ENCODE peak calls at places on chromosomes 3 and 15, in seven cellular contexts. N is endodermal cell, I is body of pancreas, F is IMR-90, D is pancreas, S is hepatocyte, A is heart right ventricle. M is an unnamed sample.

GRCh38 chr3:165770781-165771180 is 66.4 kb downstream of the BCHE start:
- DNase-seq in N (no peak), F (no peak), I (no peak), A (no peak), D (no peak), S (no peak), M (no peak)

GRCh38 chr3:154243353-154243752 is 80.9 kb downstream of the DHX36 start:
- DNase-seq in D (no peak), S (no peak), I (no peak), N (no peak), F (peak; percentile 15), A (no peak), M (peak; percentile 21)

GRCh38 chr3:139654637-139655365 is 23.0 kb downstream of the NMNAT3 start:
- DNase-seq in S (peak; percentile 66), F (no peak), N (peak; percentile 58), D (no peak), I (no peak), A (peak; percentile 12), M (no peak)

GRCh38 chr15:63605816-63606215 is 8.6 kb downstream of the FBXL22 start:
- DNase-seq in S (no peak), A (no peak), D (no peak), F (no peak), N (no peak), I (no peak), M (no peak)

GRCh38 chr3:40019371-40019770 is 210.0 kb downstream of the MYRIP start:
- DNase-seq in N (no peak), F (no peak), S (no peak), D (no peak), A (no peak), I (no peak), M (no peak)

GRCh38 chr3:46853441-46854410 is 9.5 kb downstream of the MYL3 start:
- DNase-seq in A (peak; percentile 27), S (no peak), D (no peak), N (peak; percentile 36), F (no peak), I (peak; percentile 5), M (no peak)

GRCh38 chr3:16026753-16027152 is 147.7 kb upstream of the GALNT15 start:
- DNase-seq in F (peak; percentile 49), N (no peak), S (no peak), I (no peak), A (no peak), D (no peak), M (no peak)

GRCh38 chr3:38131621-38132369 is 5.1 kb downstream of the ACAA1 start:
- DNase-seq in F (peak; percentile 31), A (no peak), N (peak; percentile 92), S (peak; percentile 44), I (peak; percentile 14), D (no peak), M (no peak)

GRCh38 chr3:147904421-147904820 is 495.3 kb downstream of the ZIC1 start:
- DNase-seq in N (no peak), A (no peak), D (no peak), I (no peak), F (no peak), S (no peak), M (no peak)

GRCh38 chr3:170809975-170810357 is 60.0 kb downstream of the RPL22L1 start:
- DNase-seq in A (no peak), N (no peak), F (peak; percentile 64), I (no peak), D (no peak), S (peak; percentile 42), M (peak; percentile 84)

GRCh38 chr15:90327313-90327712 is 24.8 kb upstream of the ZNF774 start:
- DNase-seq in A (no peak), N (no peak), D (no peak), F (no peak), I (no peak), S (no peak), M (no peak)

GRCh38 chr15:93173369-93173768 is 84.4 kb upstream of the RGMA start:
- DNase-seq in F (no peak), I (no peak), S (no peak), A (no peak), D (no peak), N (peak; percentile 28), M (peak; percentile 63)

GRCh38 chr3:12679468-12679867 is 15.6 kb upstream of the RAF1 start:
- DNase-seq in N (no peak), F (peak; percentile 94), D (no peak), A (no peak), I (no peak), S (peak; percentile 58), M (peak; percentile 94)

GRCh38 chr15:64009798-64010241 is 36.5 kb downstream of the DAPK2 start:
- DNase-seq in S (no peak), F (peak; percentile 16), D (no peak), N (no peak), A (no peak), I (no peak), M (peak; percentile 83)

GRCh38 chr15:40087991-40088928 is 20.4 kb downstream of the BMF start:
- DNase-seq in I (peak; percentile 57), N (no peak), S (peak; percentile 78), F (no peak), D (no peak), A (peak; percentile 57), M (no peak)

GRCh38 chr3:16604887-16605602 is at the start of gene DAZL:
- DNase-seq in S (no peak), D (no peak), F (no peak), A (no peak), I (no peak), N (no peak), M (no peak)

GRCh38 chr3:177835917-177836316 is 638.6 kb upstream of the TBL1XR1 start:
- DNase-seq in F (peak; percentile 97), S (no peak), I (no peak), N (no peak), D (no peak), A (no peak), M (peak; percentile 80)

GRCh38 chr3:9401986-9402385 is 4.6 kb downstream of the SETD5 start:
- DNase-seq in A (no peak), D (no peak), S (no peak), F (no peak), N (no peak), I (no peak), M (no peak)

GRCh38 chr15:48084759-48085420 is 35.9 kb upstream of the SLC24A5 start:
- DNase-seq in S (peak; percentile 60), A (no peak), F (peak; percentile 50), N (peak; percentile 61), D (no peak), I (no peak), M (peak; percentile 37)

GRCh38 chr3:78314327-78314726 is 1274.4 kb downstream of the ROBO2 start:
- DNase-seq in F (no peak), I (no peak), N (no peak), A (no peak), D (no peak), S (no peak), M (no peak)

GRCh38 chr3:16205156-16205870 is 30.8 kb downstream of the GALNT15 start:
- DNase-seq in S (no peak), N (no peak), A (no peak), I (no peak), F (peak; percentile 56), D (no peak), M (peak; percentile 97)

GRCh38 chr15:45100884-45101622 is 12.9 kb downstream of the DUOX2 start:
- DNase-seq in D (no peak), A (no peak), I (no peak), N (no peak), F (no peak), S (no peak), M (no peak)

GRCh38 chr3:100150583-100150982 is 36.3 kb upstream of the FILIP1L start:
- DNase-seq in F (no peak), S (no peak), A (no peak), I (no peak), D (no peak), N (no peak), M (no peak)

GRCh38 chr3:55247666-55248065 is 239.4 kb downstream of the WNT5A start:
- DNase-seq in S (no peak), D (no peak), F (peak; percentile 36), I (no peak), A (no peak), N (no peak), M (no peak)

GRCh38 chr3:31448882-31449243 is 83.9 kb upstream of the STT3B start:
- DNase-seq in S (no peak), F (no peak), I (no peak), A (no peak), D (no peak), N (no peak), M (no peak)

GRCh38 chr3:40597441-40597840 is 72.7 kb downstream of the ZNF621 start:
- DNase-seq in A (no peak), F (no peak), I (no peak), D (no peak), S (no peak), N (no peak), M (peak; percentile 51)

GRCh38 chr3:1092771-1093170 is at the start of gene CNTN6:
- DNase-seq in F (no peak), D (no peak), N (no peak), S (peak; percentile 23), A (no peak), I (no peak), M (no peak)

GRCh38 chr3:195616681-195617080 is 32.9 kb upstream of the APOD start:
- DNase-seq in S (no peak), A (no peak), F (no peak), I (no peak), N (peak; percentile 53), D (no peak), M (no peak)
- H3K4me3 ChIP-seq in S (no peak overlapping the region), A (no peak overlapping the region), F (no peak overlapping the region), I (no peak overlapping the region), N (no peak overlapping the region), D (no peak overlapping the region), M (no peak overlapping the region)

GRCh38 chr3:60641354-60641753 is 609.9 kb downstream of the FHIT start:
- DNase-seq in N (no peak), I (no peak), S (no peak), D (no peak), F (no peak), A (no peak), M (no peak)

GRCh38 chr3:60633644-60634043 is 617.6 kb downstream of the FHIT start:
- DNase-seq in N (no peak), F (no peak), D (no peak), A (no peak), I (no peak), S (no peak), M (no peak)

DNA sequence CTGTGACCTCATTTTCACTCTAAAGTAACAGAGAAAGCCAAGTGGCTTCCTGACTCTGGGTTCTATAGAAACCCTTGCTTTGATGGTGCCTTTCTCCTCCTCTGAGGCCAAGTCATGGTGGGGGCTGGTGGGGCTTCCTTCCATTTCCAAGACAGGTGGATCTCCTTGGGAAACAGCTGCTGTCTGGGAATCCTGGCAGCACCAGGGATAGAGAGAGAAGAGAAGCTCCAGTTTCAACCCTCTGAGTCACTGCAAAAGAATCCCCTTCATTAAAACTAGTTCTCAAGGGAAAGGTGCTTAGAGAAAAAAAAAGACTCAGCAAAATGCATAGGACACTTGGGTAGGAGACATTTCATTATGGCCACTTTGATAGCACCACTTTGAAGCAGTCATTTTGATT is 614.4 kb downstream of the FHIT start:
- DNase-seq in I (no peak), A (no peak), F (peak; percentile 20), D (no peak), S (peak; percentile 4), N (peak; percentile 65), M (peak; percentile 73)
- H3K4me1 ChIP-seq in I (no peaks in the 10 kb centered on the region), A (no peaks in the 10 kb centered on the region), F (no peaks in the 10 kb centered on the region), D (no peaks in the 10 kb centered on the region), S (no peaks in the 10 kb centered on the region), N (no peaks in the 10 kb centered on the region), M (peaks cover 14% of the 10 kb centered on the region)

GRCh38 chr3:53493618-53493996 is 804 bp upstream of the CACNA1D start:
- DNase-seq in N (no peak), S (no peak), I (no peak), F (no peak), A (no peak), D (no peak), M (no peak)
- H3K4me3 ChIP-seq in N (peak overlapping the region; percentile 64), S (peak overlapping the region; percentile 68), I (peak overlapping the region; percentile 0), F (no peak overlapping the region), A (peak overlapping the region; percentile 43), D (peak overlapping the region; percentile 63), M (peak overlapping the region; percentile 42)

GRCh38 chr3:52067046-52067445 is 10.7 kb upstream of the DUSP7 start:
- DNase-seq in A (no peak), I (no peak), F (no peak), N (no peak), D (no peak), S (no peak), M (no peak)
- H3K4me1 ChIP-seq in A (peaks cover 16% of the 10 kb centered on the region), I (no peaks in the 10 kb centered on the region), F (peaks cover 14% of the 10 kb centered on the region), N (no peaks in the 10 kb centered on the region), D (no peaks in the 10 kb centered on the region), S (peaks cover 29% of the 10 kb centered on the region), M (peaks cover 13% of the 10 kb centered on the region)

M was measured in PC-3.